ENCODE peak calls at places on chromosomes 2 and 18, in eight cellular contexts. One of them, this sample, is unnamed.

GRCh38 chr18:31225668-31226067 is 63.0 kb upstream of the DSC1 start:
- DNase-seq in stimulated activated CD8-positive, alpha-beta memory T cell treated with anti-CD3 and anti-CD28 coated beads, Interleukin-12 subunit alpha, Interleukin-12 subunit beta, amount 100 ng/mL, for 1 hour: no peak
- DNase-seq in cardiac fibroblast: peak; percentile 36
- DNase-seq in NCI-H2081: no peak
- DNase-seq in T-helper 1 cell: no peak
- DNase-seq in neural crest cell: no peak
- DNase-seq in right cardiac atrium: peak; percentile 84
- DNase-seq in osteoblast: no peak
- DNase-seq in this sample: no peak

GRCh38 chr18:6920099-6920955 is 190.8 kb downstream of the ARHGAP28 start:
- DNase-seq in osteoblast: peak; percentile 89
- DNase-seq in neural crest cell: peak; percentile 76
- DNase-seq in stimulated activated CD8-positive, alpha-beta memory T cell treated with anti-CD3 and anti-CD28 coated beads, Interleukin-12 subunit alpha, Interleukin-12 subunit beta, amount 100 ng/mL, for 1 hour: no peak
- DNase-seq in NCI-H2081: peak; percentile 59
- DNase-seq in T-helper 1 cell: no peak
- DNase-seq in right cardiac atrium: peak; percentile 40
- DNase-seq in cardiac fibroblast: peak; percentile 83
- DNase-seq in this sample: peak; percentile 74

GRCh38 chr2:213086050-213086449 is 65.4 kb downstream of the IKZF2 start:
- DNase-seq in neural crest cell: no peak
- DNase-seq in NCI-H2081: no peak
- DNase-seq in T-helper 1 cell: no peak
- DNase-seq in right cardiac atrium: no peak
- DNase-seq in osteoblast: no peak
- DNase-seq in cardiac fibroblast: no peak
- DNase-seq in stimulated activated CD8-positive, alpha-beta memory T cell treated with anti-CD3 and anti-CD28 coated beads, Interleukin-12 subunit alpha, Interleukin-12 subunit beta, amount 100 ng/mL, for 1 hour: no peak
- DNase-seq in this sample: no peak

GRCh38 chr18:8844721-8845148 is 139.4 kb downstream of the MTCL1 start:
- DNase-seq in T-helper 1 cell: no peak
- DNase-seq in neural crest cell: no peak
- DNase-seq in osteoblast: no peak
- DNase-seq in stimulated activated CD8-positive, alpha-beta memory T cell treated with anti-CD3 and anti-CD28 coated beads, Interleukin-12 subunit alpha, Interleukin-12 subunit beta, amount 100 ng/mL, for 1 hour: no peak
- DNase-seq in NCI-H2081: peak; percentile 42
- DNase-seq in right cardiac atrium: no peak
- DNase-seq in cardiac fibroblast: no peak
- DNase-seq in this sample: no peak

GRCh38 chr2:231347081-231347480 is 48.4 kb upstream of the B3GNT7 start:
- DNase-seq in right cardiac atrium: no peak
- DNase-seq in NCI-H2081: no peak
- DNase-seq in neural crest cell: no peak
- DNase-seq in stimulated activated CD8-positive, alpha-beta memory T cell treated with anti-CD3 and anti-CD28 coated beads, Interleukin-12 subunit alpha, Interleukin-12 subunit beta, amount 100 ng/mL, for 1 hour: no peak
- DNase-seq in cardiac fibroblast: no peak
- DNase-seq in T-helper 1 cell: no peak
- DNase-seq in osteoblast: no peak
- DNase-seq in this sample: no peak

GRCh38 chr2:189613077-189613636 is 32.6 kb upstream of the SLC40A1 start:
- DNase-seq in neural crest cell: no peak
- DNase-seq in cardiac fibroblast: peak; percentile 89
- DNase-seq in T-helper 1 cell: no peak
- DNase-seq in osteoblast: no peak
- DNase-seq in NCI-H2081: no peak
- DNase-seq in stimulated activated CD8-positive, alpha-beta memory T cell treated with anti-CD3 and anti-CD28 coated beads, Interleukin-12 subunit alpha, Interleukin-12 subunit beta, amount 100 ng/mL, for 1 hour: no peak
- DNase-seq in right cardiac atrium: no peak
- DNase-seq in this sample: peak; percentile 33

GRCh38 chr2:226423498-226423960 is 376.1 kb downstream of the IRS1 start:
- DNase-seq in T-helper 1 cell: no peak
- DNase-seq in osteoblast: no peak
- DNase-seq in stimulated activated CD8-positive, alpha-beta memory T cell treated with anti-CD3 and anti-CD28 coated beads, Interleukin-12 subunit alpha, Interleukin-12 subunit beta, amount 100 ng/mL, for 1 hour: no peak
- DNase-seq in neural crest cell: no peak
- DNase-seq in right cardiac atrium: no peak
- DNase-seq in cardiac fibroblast: no peak
- DNase-seq in NCI-H2081: no peak
- DNase-seq in this sample: peak; percentile 59

GRCh38 chr2:120012771-120013568 is at the start of gene EPB41L5:
- DNase-seq in stimulated activated CD8-positive, alpha-beta memory T cell treated with anti-CD3 and anti-CD28 coated beads, Interleukin-12 subunit alpha, Interleukin-12 subunit beta, amount 100 ng/mL, for 1 hour: peak; percentile 65
- DNase-seq in T-helper 1 cell: peak; percentile 72
- DNase-seq in NCI-H2081: peak; percentile 90
- DNase-seq in right cardiac atrium: peak; percentile 98
- DNase-seq in neural crest cell: peak; percentile 84
- DNase-seq in cardiac fibroblast: peak; percentile 93
- DNase-seq in osteoblast: peak; percentile 98
- DNase-seq in this sample: peak; percentile 97

GRCh38 chr2:16135913-16136310 is 195.6 kb downstream of the MYCN start:
- DNase-seq in T-helper 1 cell: no peak
- DNase-seq in right cardiac atrium: no peak
- DNase-seq in osteoblast: no peak
- DNase-seq in cardiac fibroblast: no peak
- DNase-seq in neural crest cell: no peak
- DNase-seq in stimulated activated CD8-positive, alpha-beta memory T cell treated with anti-CD3 and anti-CD28 coated beads, Interleukin-12 subunit alpha, Interleukin-12 subunit beta, amount 100 ng/mL, for 1 hour: no peak
- DNase-seq in NCI-H2081: no peak
- DNase-seq in this sample: no peak

GRCh38 chr2:194383404-194383803 is 1273.6 kb upstream of the SLC39A10 start:
- DNase-seq in cardiac fibroblast: peak; percentile 13
- DNase-seq in NCI-H2081: no peak
- DNase-seq in stimulated activated CD8-positive, alpha-beta memory T cell treated with anti-CD3 and anti-CD28 coated beads, Interleukin-12 subunit alpha, Interleukin-12 subunit beta, amount 100 ng/mL, for 1 hour: no peak
- DNase-seq in T-helper 1 cell: no peak
- DNase-seq in neural crest cell: no peak
- DNase-seq in right cardiac atrium: no peak
- DNase-seq in osteoblast: no peak
- DNase-seq in this sample: no peak

GRCh38 chr18:25827961-25828561 is 262.4 kb downstream of the SS18 start:
- DNase-seq in T-helper 1 cell: no peak
- DNase-seq in cardiac fibroblast: no peak
- DNase-seq in right cardiac atrium: no peak
- DNase-seq in stimulated activated CD8-positive, alpha-beta memory T cell treated with anti-CD3 and anti-CD28 coated beads, Interleukin-12 subunit alpha, Interleukin-12 subunit beta, amount 100 ng/mL, for 1 hour: no peak
- DNase-seq in NCI-H2081: no peak
- DNase-seq in neural crest cell: no peak
- DNase-seq in osteoblast: no peak
- DNase-seq in this sample: peak; percentile 29

GRCh38 chr18:32300914-32301313 is 111.1 kb downstream of the MEP1B start:
- DNase-seq in stimulated activated CD8-positive, alpha-beta memory T cell treated with anti-CD3 and anti-CD28 coated beads, Interleukin-12 subunit alpha, Interleukin-12 subunit beta, amount 100 ng/mL, for 1 hour: no peak
- DNase-seq in cardiac fibroblast: peak; percentile 84
- DNase-seq in right cardiac atrium: no peak
- DNase-seq in neural crest cell: no peak
- DNase-seq in T-helper 1 cell: no peak
- DNase-seq in osteoblast: peak; percentile 8
- DNase-seq in NCI-H2081: no peak
- DNase-seq in this sample: peak; percentile 81

GRCh38 chr2:126911111-126911796 is 12.6 kb downstream of the TEX51 start:
- DNase-seq in right cardiac atrium: no peak
- DNase-seq in cardiac fibroblast: no peak
- DNase-seq in NCI-H2081: no peak
- DNase-seq in T-helper 1 cell: no peak
- DNase-seq in neural crest cell: no peak
- DNase-seq in stimulated activated CD8-positive, alpha-beta memory T cell treated with anti-CD3 and anti-CD28 coated beads, Interleukin-12 subunit alpha, Interleukin-12 subunit beta, amount 100 ng/mL, for 1 hour: no peak
- DNase-seq in osteoblast: no peak
- DNase-seq in this sample: no peak

GRCh38 chr18:37534627-37535026 is 31.0 kb downstream of the CELF4 start:
- DNase-seq in osteoblast: no peak
- DNase-seq in cardiac fibroblast: no peak
- DNase-seq in T-helper 1 cell: no peak
- DNase-seq in NCI-H2081: no peak
- DNase-seq in neural crest cell: no peak
- DNase-seq in right cardiac atrium: no peak
- DNase-seq in stimulated activated CD8-positive, alpha-beta memory T cell treated with anti-CD3 and anti-CD28 coated beads, Interleukin-12 subunit alpha, Interleukin-12 subunit beta, amount 100 ng/mL, for 1 hour: no peak
- DNase-seq in this sample: no peak

GRCh38 chr2:31764169-31764568 is 183.4 kb upstream of the SRD5A2 start:
- DNase-seq in neural crest cell: no peak
- DNase-seq in T-helper 1 cell: no peak
- DNase-seq in stimulated activated CD8-positive, alpha-beta memory T cell treated with anti-CD3 and anti-CD28 coated beads, Interleukin-12 subunit alpha, Interleukin-12 subunit beta, amount 100 ng/mL, for 1 hour: no peak
- DNase-seq in NCI-H2081: no peak
- DNase-seq in osteoblast: no peak
- DNase-seq in cardiac fibroblast: no peak
- DNase-seq in right cardiac atrium: no peak
- DNase-seq in this sample: no peak

GRCh38 chr2:80001704-80002103 is 302.8 kb downstream of the LRRTM1 start:
- DNase-seq in cardiac fibroblast: peak; percentile 19
- DNase-seq in T-helper 1 cell: no peak
- DNase-seq in NCI-H2081: no peak
- DNase-seq in neural crest cell: no peak
- DNase-seq in right cardiac atrium: no peak
- DNase-seq in stimulated activated CD8-positive, alpha-beta memory T cell treated with anti-CD3 and anti-CD28 coated beads, Interleukin-12 subunit alpha, Interleukin-12 subunit beta, amount 100 ng/mL, for 1 hour: no peak
- DNase-seq in osteoblast: no peak
- DNase-seq in this sample: peak; percentile 59